ENCODE peak calls at places on chromosome 22, in five cellular contexts. F is K562, A is brain microvascular endothelial cell, W is IMR-90, E is natural killer cell. X is an unnamed sample.

GRCh38 chr22:48536691-48537591 is 1290.7 kb downstream of the BRD1 start:
- DNase-seq in F (no peak), A (no peak), W (no peak), E (no peak), X (no peak)

GRCh38 chr22:17629167-17629489 is 579 bp upstream of the ATP6V1E1 start:
- DNase-seq in F (no peak), A (no peak), W (no peak), E (no peak), X (no peak)

GRCh38 chr22:48568736-48569330 is 1258.8 kb downstream of the BRD1 start:
- DNase-seq in F (no peak), A (no peak), W (no peak), E (no peak), X (no peak)

GRCh38 chr22:41687901-41688364 is 734 bp downstream of the SNU13 start:
- DNase-seq in F (peak), A (no peak), W (peak), E (no peak), X (peak)

GRCh38 chr22:17098379-17098819 is 13.6 kb downstream of the IL17RA start:
- DNase-seq in F (no peak), A (no peak), W (no peak), E (peak), X (no peak)

GRCh38 chr22:41909290-41910049 is 5.4 kb downstream of the SHISA8 start:
- DNase-seq in F (no peak), A (no peak), W (no peak), E (no peak), X (no peak)

GRCh38 chr22:29306830-29307657 is 594 bp downstream of the GAS2L1 start:
- DNase-seq in F (peak), A (peak), W (peak), E (no peak), X (peak)

GRCh38 chr22:40476341-40476740 is 105.9 kb downstream of the SGSM3 start:
- DNase-seq in F (no peak), A (no peak), W (no peak), E (no peak), X (no peak)

GRCh38 chr22:44293034-44293433 is 19.7 kb downstream of the SHISAL1 start:
- DNase-seq in F (no peak), A (no peak), W (no peak), E (no peak), X (no peak)

GRCh38 chr22:30301995-30302809 is 12.9 kb upstream of the CASTOR1 start:
- DNase-seq in F (no peak), A (no peak), W (peak), E (no peak), X (no peak)

GRCh38 chr22:44438056-44438455 is 60.0 kb downstream of the RTL6 start:
- DNase-seq in F (no peak), A (no peak), W (no peak), E (no peak), X (no peak)

GRCh38 chr22:30144391-30144790 is 64.1 kb downstream of the HORMAD2 start:
- DNase-seq in F (no peak), A (no peak), W (no peak), E (no peak), X (no peak)

GRCh38 chr22:35576671-35577070 is 36.0 kb downstream of the RASD2 start:
- DNase-seq in F (no peak), A (no peak), W (no peak), E (no peak), X (no peak)

X was measured in HEK293T.